ENCODE peak calls at places on chromosomes 12 and 14, in four cellular contexts. W is HCT116, P is bronchial epithelial cell, S is lung. Z is an unnamed sample.

GRCh38 chr12:94731733-94732360 is 81.5 kb upstream of the TMCC3 start:
- DNase-seq in W (no peak), P (peak), S (no peak), Z (no peak)

GRCh38 chr12:25675808-25676207 is 122.7 kb upstream of the LMNTD1 start:
- DNase-seq in W (no peak), P (no peak), S (no peak), Z (peak)

GRCh38 chr14:92704036-92704804 is 44.2 kb downstream of the LGMN start:
- DNase-seq in W (no peak), P (no peak), S (no peak), Z (no peak)

GRCh38 chr14:68440776-68441175 is 352.1 kb downstream of the ZFP36L1 start:
- DNase-seq in W (no peak), P (no peak), S (no peak), Z (no peak)

GRCh38 chr14:105325716-105326567 is 11.4 kb downstream of the PACS2 start:
- DNase-seq in W (no peak), P (no peak), S (no peak), Z (no peak)

GRCh38 chr12:95591731-95592130 is 40.5 kb upstream of the USP44 start:
- DNase-seq in W (no peak), P (peak), S (no peak), Z (no peak)

GRCh38 chr14:25042362-25043299 is 7.3 kb downstream of the STXBP6 start:
- DNase-seq in W (no peak), P (no peak), S (no peak), Z (peak)

GRCh38 chr12:55906056-55906455 is 21.6 kb downstream of the PYM1 start:
- DNase-seq in W (no peak), P (peak), S (no peak), Z (no peak)

GRCh38 chr14:58637391-58638230 is at the start of gene DACT1:
- DNase-seq in W (no peak), P (no peak), S (peak), Z (peak)

GRCh38 chr12:132373967-132374820 is 44.8 kb upstream of the GALNT9 start:
- DNase-seq in W (no peak), P (no peak), S (no peak), Z (no peak)

GRCh38 chr12:59444932-59445331 is 150.9 kb upstream of the SLC16A7 start:
- DNase-seq in W (no peak), P (peak), S (no peak), Z (no peak)

GRCh38 chr12:153080-153746 is 60.7 kb downstream of the SLC6A12 start:
- DNase-seq in W (peak), P (peak), S (peak), Z (no peak)

GRCh38 chr12:118850244-118850825 is 131.0 kb upstream of the SRRM4 start:
- DNase-seq in W (peak), P (peak), S (no peak), Z (no peak)

GRCh38 chr12:32896438-32897275 is at the start of gene PKP2:
- DNase-seq in W (peak), P (peak), S (peak), Z (no peak)

GRCh38 chr12:6539276-6540134 is 5.2 kb downstream of the GAPDH start:
- DNase-seq in W (no peak), P (peak), S (no peak), Z (no peak)
- TF ChIP-seq CTCF in W (no peak), P (no peak), S (no peak), Z (no peak)

DNA sequence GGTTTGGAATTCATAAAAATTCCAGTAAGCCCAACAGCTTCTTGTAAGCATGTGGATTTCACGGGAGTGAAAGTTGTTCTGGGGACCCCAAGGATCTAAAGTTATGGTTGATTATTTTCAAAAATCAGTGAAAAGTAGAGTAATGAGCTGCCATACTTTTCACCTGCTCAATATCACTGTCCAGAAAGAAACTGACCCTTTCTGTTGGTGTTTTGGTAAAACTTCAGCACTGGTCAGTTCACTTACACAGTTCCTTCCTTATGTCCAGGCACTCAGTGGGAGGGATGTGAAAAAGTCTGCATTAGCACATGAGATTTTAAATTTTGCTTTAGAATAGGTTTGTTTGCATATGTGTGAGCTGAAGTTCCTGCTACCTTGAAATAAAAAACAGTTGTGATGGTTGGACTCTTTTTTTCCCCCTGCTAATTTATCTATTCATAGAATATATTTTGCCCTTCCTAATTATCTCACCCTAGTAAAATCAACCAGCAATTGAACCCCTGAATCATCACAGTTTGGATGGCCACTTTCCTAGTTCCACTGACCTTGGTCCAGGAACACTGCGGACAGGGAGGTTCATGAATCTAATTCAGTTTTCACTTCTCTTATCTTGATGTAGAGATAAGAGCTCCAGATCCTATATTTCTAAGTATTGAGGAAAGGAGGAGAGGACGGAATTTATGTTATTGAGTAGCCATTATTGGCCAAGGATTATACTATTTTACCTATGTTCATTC is 25.8 kb downstream of the CFL2 start:
- DNase-seq in W (no peak), P (no peak), S (no peak), Z (no peak)
- H3K4me3 ChIP-seq in W (no peak), P (no peak), S (no peak), Z (no peak)

GRCh38 chr14:102046337-102047278 is 40.2 kb downstream of the HSP90AA1 start:
- DNase-seq in W (peak), P (peak), S (peak), Z (peak)

GRCh38 chr14:102050625-102051024 is 36.2 kb downstream of the HSP90AA1 start:
- DNase-seq in W (no peak), P (no peak), S (no peak), Z (peak)

GRCh38 chr14:102050026-102050405 is 36.8 kb downstream of the HSP90AA1 start:
- DNase-seq in W (no peak), P (no peak), S (no peak), Z (no peak)

GRCh38 chr14:102047808-102048540 is 38.9 kb downstream of the HSP90AA1 start:
- DNase-seq in W (no peak), P (no peak), S (no peak), Z (no peak)

GRCh38 chr14:102049258-102050025 is 37.4 kb downstream of the HSP90AA1 start:
- DNase-seq in W (no peak), P (no peak), S (no peak), Z (no peak)
- TF ChIP-seq CTCF in W (no peak), P (no peak), S (no peak), Z (no peak)

GRCh38 chr12:101648195-101648594 is 49.2 kb upstream of the CHPT1 start:
- DNase-seq in W (no peak), P (no peak), S (no peak), Z (no peak)

GRCh38 chr12:101637936-101638335 is 43.2 kb downstream of the MYBPC1 start:
- DNase-seq in W (no peak), P (no peak), S (no peak), Z (no peak)

GRCh38 chr12:101647711-101648110 is 49.7 kb upstream of the CHPT1 start:
- DNase-seq in W (no peak), P (no peak), S (no peak), Z (no peak)

GRCh38 chr12:101642115-101643067 is 47.6 kb downstream of the MYBPC1 start:
- DNase-seq in W (no peak), P (peak), S (no peak), Z (no peak)
- H3K4me3 ChIP-seq in W (no peak), P (no peak), S (no peak), Z (peak)

Z was measured in astrocyte of the cerebellum.